ENCODE peak calls at places on chromosome 15, in seven cellular contexts. A is A549; S is tibial artery; E is HCT116; R is M059J; F is CD4-positive, alpha-beta T cell; W is CD8-positive, alpha-beta memory T cell. U is an unnamed sample.
A peak's percentile ranks its signal among the peaks of the same experiment; 100 is the strongest.

GRCh38 chr15:27422997-27423396 is 452.0 kb downstream of the GABRG3 start:
- DNase-seq in A (no peak), S (no peak), E (no peak), R (no peak), F (no peak), W (no peak), U (no peak)

GRCh38 chr15:100083572-100083971 is 258.2 kb downstream of the ADAMTS17 start:
- DNase-seq in A (no peak), S (peak; percentile 84), E (no peak), R (peak; percentile 47), F (no peak), W (no peak), U (no peak)

GRCh38 chr15:93246266-93247242 is 157.5 kb upstream of the RGMA start:
- DNase-seq in A (no peak), S (no peak), E (no peak), R (no peak), F (no peak), W (no peak), U (no peak)

GRCh38 chr15:75636026-75636425 is 4.0 kb downstream of the IMP3 start:
- DNase-seq in A (no peak), S (no peak), E (no peak), R (no peak), F (no peak), W (no peak), U (no peak)

GRCh38 chr15:83956887-83957286 is 278.7 kb upstream of the GOLGA6L4 start:
- DNase-seq in A (no peak), S (no peak), E (no peak), R (no peak), F (no peak), W (no peak), U (no peak)

GRCh38 chr15:41336549-41336948 is 3.9 kb downstream of the NUSAP1 start:
- DNase-seq in A (no peak), S (no peak), E (no peak), R (no peak), F (no peak), W (no peak), U (no peak)

GRCh38 chr15:64251121-64251520 is 88.3 kb upstream of the PPIB start:
- DNase-seq in A (no peak), S (no peak), E (no peak), R (peak; percentile 88), F (no peak), W (no peak), U (no peak)

GRCh38 chr15:57334257-57334656 is 42.0 kb upstream of the CGNL1 start:
- DNase-seq in A (no peak), S (no peak), E (no peak), R (peak; percentile 65), F (no peak), W (no peak), U (no peak)

GRCh38 chr15:35624881-35625280 is 78.9 kb upstream of the DPH6 start:
- DNase-seq in A (no peak), S (peak; percentile 88), E (no peak), R (peak; percentile 57), F (no peak), W (no peak), U (no peak)

GRCh38 chr15:100945006-100945405 is 25.8 kb downstream of the LRRK1 start:
- DNase-seq in A (no peak), S (no peak), E (no peak), R (no peak), F (no peak), W (no peak), U (no peak)

GRCh38 chr15:62560943-62561571 is 396.0 kb upstream of the C2CD4B start:
- DNase-seq in A (no peak), S (no peak), E (no peak), R (no peak), F (no peak), W (no peak), U (no peak)

GRCh38 chr15:78195735-78196201 is 38.6 kb downstream of the ACSBG1 start:
- DNase-seq in A (peak; percentile 78), S (no peak), E (no peak), R (no peak), F (peak; percentile 38), W (peak; percentile 54), U (no peak)

GRCh38 chr15:78147566-78147965 is 1.6 kb upstream of the IDH3A start:
- DNase-seq in A (no peak), S (no peak), E (no peak), R (no peak), F (no peak), W (no peak), U (no peak)

GRCh38 chr15:86201313-86202008 is 121.8 kb downstream of the AGBL1 start:
- DNase-seq in A (no peak), S (no peak), E (no peak), R (no peak), F (no peak), W (no peak), U (no peak)

GRCh38 chr15:85149460-85150129 is 167.9 kb downstream of the PDE8A start:
- DNase-seq in A (no peak), S (no peak), E (no peak), R (no peak), F (no peak), W (peak; percentile 12), U (no peak)

GRCh38 chr15:44034334-44034733 is 160.7 kb downstream of the FRMD5 start:
- DNase-seq in A (no peak), S (no peak), E (no peak), R (no peak), F (no peak), W (no peak), U (no peak)

GRCh38 chr15:62591842-62592838 is 427.1 kb upstream of the C2CD4B start:
- DNase-seq in A (no peak), S (no peak), E (no peak), R (peak; percentile 70), F (no peak), W (no peak), U (no peak)

GRCh38 chr15:44038801-44039200 is 156.3 kb downstream of the FRMD5 start:
- DNase-seq in A (no peak), S (no peak), E (no peak), R (peak; percentile 20), F (no peak), W (no peak), U (no peak)

GRCh38 chr15:77027111-77027696 is 32.3 kb downstream of the PSTPIP1 start:
- DNase-seq in A (no peak), S (peak; percentile 44), E (no peak), R (no peak), F (no peak), W (no peak), U (no peak)

GRCh38 chr15:74752486-74753395 is 4.1 kb downstream of the CYP1A2 start:
- DNase-seq in A (no peak), S (no peak), E (no peak), R (peak; percentile 70), F (no peak), W (no peak), U (no peak)

GRCh38 chr15:20348291-20348899 is 193.2 kb downstream of the GOLGA6L6 start:
- DNase-seq in A (no peak), S (no peak), E (no peak), R (no peak), F (no peak), W (no peak), U (no peak)

GRCh38 chr15:86016750-86017149 is 62.9 kb upstream of the AGBL1 start:
- DNase-seq in A (no peak), S (no peak), E (no peak), R (peak; percentile 51), F (no peak), W (no peak), U (no peak)

GRCh38 chr15:40392986-40393948 is 10.7 kb downstream of the KNSTRN start:
- DNase-seq in A (no peak), S (no peak), E (no peak), R (no peak), F (no peak), W (no peak), U (no peak)

GRCh38 chr15:31366169-31366734 is 39.6 kb downstream of the KLF13 start:
- DNase-seq in A (no peak), S (peak; percentile 83), E (no peak), R (no peak), F (no peak), W (no peak), U (no peak)